ENCODE peak calls at places on chromosomes 4 and X, in eight cellular contexts. W is cardiac muscle cell; J is CD8-positive, alpha-beta T cell; A is cardiac fibroblast; D is kidney epithelial cell; Z is body of pancreas; E is psoas muscle; X is fibroblast of mammary gland. N is an unnamed sample.

GRCh38 chr4:70518716-70519115 is 347 bp downstream of the AMTN start:
- DNase-seq in W (no peak), J (no peak), A (no peak), D (no peak), Z (no peak), E (no peak), X (no peak), N (peak; percentile 89)

GRCh38 chr4:152164561-152164960 is 371.3 kb downstream of the FBXW7 start:
- DNase-seq in W (no peak), J (no peak), A (no peak), D (no peak), Z (no peak), E (no peak), X (no peak), N (peak; percentile 28)

GRCh38 chrX:75623535-75623934 is 100.7 kb upstream of the ZDHHC15 start:
- DNase-seq in W (peak; percentile 2), J (no peak), A (no peak), D (no peak), Z (no peak), E (no peak), X (no peak), N (peak; percentile 0)

GRCh38 chr4:64774626-64775025 is 365.4 kb upstream of the TECRL start:
- DNase-seq in W (no peak), J (no peak), A (no peak), D (no peak), Z (no peak), E (no peak), X (peak; percentile 53), N (no peak)

GRCh38 chr4:99856166-99856565 is 38.1 kb downstream of the LAMTOR3 start:
- DNase-seq in W (no peak), J (no peak), A (peak; percentile 26), D (peak; percentile 23), Z (no peak), E (no peak), X (peak; percentile 71), N (peak; percentile 81)

GRCh38 chr4:78569291-78569821 is 17.8 kb downstream of the ANXA3 start:
- DNase-seq in W (no peak), J (no peak), A (peak; percentile 86), D (peak; percentile 67), Z (peak; percentile 13), E (no peak), X (peak; percentile 77), N (peak; percentile 87)

GRCh38 chr4:7970031-7970946 is 30.6 kb upstream of the AFAP1 start:
- DNase-seq in W (no peak), J (no peak), A (peak; percentile 87), D (no peak), Z (no peak), E (no peak), X (no peak), N (peak; percentile 56)

GRCh38 chr4:168857546-168858314 is 152.3 kb downstream of the CBR4 start:
- DNase-seq in W (no peak), J (no peak), A (peak; percentile 71), D (no peak), Z (no peak), E (no peak), X (peak; percentile 74), N (no peak)

GRCh38 chr4:2950221-2950989 is 12.8 kb downstream of the NOP14 start:
- DNase-seq in W (no peak), J (no peak), A (no peak), D (no peak), Z (no peak), E (no peak), X (peak; percentile 58), N (no peak)

GRCh38 chrX:70386240-70386639 is 36.9 kb upstream of the GDPD2 start:
- DNase-seq in W (no peak), J (no peak), A (no peak), D (no peak), Z (no peak), E (no peak), X (peak; percentile 15), N (no peak)

GRCh38 chr4:110540606-110541440 is 64.9 kb downstream of the ENPEP start:
- DNase-seq in W (no peak), J (no peak), A (peak; percentile 77), D (peak; percentile 37), Z (no peak), E (no peak), X (peak; percentile 93), N (peak; percentile 99)

GRCh38 chr4:113436360-113436759 is 325.2 kb downstream of the CAMK2D start:
- DNase-seq in W (no peak), J (no peak), A (peak; percentile 92), D (no peak), Z (no peak), E (no peak), X (peak; percentile 88), N (peak; percentile 35)

GRCh38 chr4:88216395-88216794 is 58.0 kb upstream of the ABCG2 start:
- DNase-seq in W (no peak), J (no peak), A (no peak), D (no peak), Z (peak; percentile 87), E (no peak), X (no peak), N (no peak)

GRCh38 chrX:96684339-96685204 is at the start of gene DIAPH2:
- DNase-seq in W (peak; percentile 89), J (peak; percentile 43), A (peak; percentile 86), D (peak; percentile 43), Z (peak; percentile 87), E (peak; percentile 76), X (peak; percentile 78), N (peak; percentile 64)

GRCh38 chr4:40755609-40756008 is 5.9 kb downstream of the NSUN7 start:
- DNase-seq in W (no peak), J (no peak), A (no peak), D (no peak), Z (no peak), E (no peak), X (no peak), N (no peak)

GRCh38 chr4:18213576-18214198 is 192.1 kb upstream of the LCORL start:
- DNase-seq in W (no peak), J (no peak), A (no peak), D (no peak), Z (no peak), E (no peak), X (no peak), N (no peak)

GRCh38 chr4:140719022-140719421 is 37.2 kb downstream of the TBC1D9 start:
- DNase-seq in W (no peak), J (no peak), A (peak; percentile 67), D (no peak), Z (no peak), E (no peak), X (peak; percentile 78), N (peak; percentile 46)

GRCh38 chr4:122309988-122310626 is 68.7 kb upstream of the ADAD1 start:
- DNase-seq in W (no peak), J (no peak), A (peak; percentile 37), D (no peak), Z (no peak), E (no peak), X (peak; percentile 26), N (peak; percentile 10)

GRCh38 chrX:76253432-76253831 is 80.6 kb downstream of the PBDC1 start:
- DNase-seq in W (peak; percentile 43), J (peak; percentile 4), A (peak; percentile 42), D (no peak), Z (peak; percentile 23), E (no peak), X (peak; percentile 46), N (peak; percentile 34)

GRCh38 chrX:16023790-16024734 is 99.3 kb upstream of the GRPR start:
- DNase-seq in W (no peak), J (no peak), A (no peak), D (peak; percentile 73), Z (no peak), E (no peak), X (peak; percentile 72), N (peak; percentile 78)
- H3K4me3 ChIP-seq in W (no peak overlapping the region), J (no peak overlapping the region), A (no peak overlapping the region), D (no peak overlapping the region), Z (no peak overlapping the region), E (no peak overlapping the region), X (no peak overlapping the region), N (no peak overlapping the region)

DNA sequence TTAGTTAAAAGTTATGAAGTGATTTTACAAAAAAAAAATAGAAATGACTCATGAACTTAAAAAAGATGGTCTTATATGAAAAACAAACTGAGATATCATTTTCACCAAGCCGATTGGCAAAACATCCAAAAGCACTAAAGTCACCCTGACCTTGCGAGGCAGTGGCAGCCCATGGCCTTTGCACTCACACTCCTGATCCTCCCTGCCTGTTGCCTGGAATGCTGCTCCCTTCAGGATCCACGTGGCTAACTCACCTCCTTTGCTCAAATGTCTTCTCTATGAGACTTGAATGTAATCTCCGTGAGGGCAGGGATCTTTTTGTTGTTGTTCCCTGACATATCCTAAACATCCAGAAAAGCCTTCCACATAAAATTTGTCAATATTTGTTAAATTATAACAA is 106.4 kb downstream of the RAPGEF2 start:
- DNase-seq in W (no peak), J (no peak), A (no peak), D (no peak), Z (no peak), E (no peak), X (no peak), N (no peak)
- TF ChIP-seq CTCF in W (no peak), J (no peak), A (no peak), D (no peak), Z (no peak), E (no peak), X (no peak), N (no peak)

DNA sequence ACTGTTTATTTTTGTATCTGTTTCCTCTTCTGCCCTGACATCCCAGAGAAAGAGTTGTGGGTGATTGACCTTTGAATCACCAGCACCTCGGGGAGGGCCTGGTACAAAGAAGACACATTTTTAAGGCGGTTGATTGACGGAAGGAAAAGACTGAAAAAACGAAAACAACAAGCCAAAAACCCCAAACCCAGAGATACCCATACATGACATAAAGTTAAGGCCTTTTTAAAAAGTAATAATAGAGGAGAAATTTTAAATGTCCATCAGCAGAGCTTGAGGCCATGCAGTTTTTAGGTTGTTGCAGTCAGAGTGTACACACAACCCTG is 110.0 kb downstream of the GNL3L start:
- DNase-seq in W (no peak), J (no peak), A (no peak), D (no peak), Z (no peak), E (no peak), X (peak; percentile 1), N (no peak)
- H3K4me3 ChIP-seq in W (peak overlapping the region; percentile 13), J (peak overlapping the region; percentile 94), A (no peak overlapping the region), D (peak overlapping the region; percentile 16), Z (no peak overlapping the region), E (peak overlapping the region; percentile 66), X (peak overlapping the region; percentile 21), N (peak overlapping the region; percentile 48)

GRCh38 chr4:6573986-6574746 is 823 bp upstream of the MAN2B2 start:
- DNase-seq in W (no peak), J (no peak), A (no peak), D (no peak), Z (no peak), E (no peak), X (no peak), N (no peak)
- TF ChIP-seq CTCF in W (no peak), J (no peak), A (no peak), D (no peak), Z (no peak), E (no peak), X (no peak), N (no peak)

GRCh38 chrX:120664081-120664480 is 34.2 kb upstream of the C1GALT1C1 start:
- DNase-seq in W (no peak), J (no peak), A (peak; percentile 49), D (no peak), Z (no peak), E (no peak), X (peak; percentile 53), N (peak; percentile 43)

DNA sequence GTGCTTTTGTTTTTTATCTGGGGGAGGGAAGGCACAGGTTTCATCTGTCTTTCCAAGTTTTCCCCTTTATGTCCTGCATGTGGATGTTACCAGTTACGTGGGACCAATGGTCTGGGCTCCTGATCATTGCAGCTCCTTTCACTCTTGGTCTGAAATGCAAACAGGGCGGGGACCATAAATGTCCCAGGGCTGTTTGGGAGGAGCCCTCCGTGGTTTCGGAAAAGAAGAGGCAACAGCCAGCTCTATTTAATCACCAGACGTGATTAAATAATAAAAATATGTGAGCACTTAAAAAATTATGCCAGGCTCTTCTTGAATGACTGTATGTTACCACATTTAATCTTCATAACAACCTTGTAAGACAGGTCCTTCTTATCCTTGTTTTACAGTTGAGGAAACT is 30.8 kb upstream of the C1GALT1C1 start:
- DNase-seq in W (no peak), J (no peak), A (no peak), D (no peak), Z (no peak), E (no peak), X (no peak), N (peak; percentile 65)
- H3K4me3 ChIP-seq in W (no peak overlapping the region), J (no peak overlapping the region), A (no peak overlapping the region), D (no peak overlapping the region), Z (no peak overlapping the region), E (no peak overlapping the region), X (no peak overlapping the region), N (no peak overlapping the region)

N was measured in bronchial epithelial cell.